ENCODE peak calls at places on chromosomes 4 and X, in eight cellular contexts. C, J, A, O, L, G, V and Q are unnamed samples.

GRCh38 chrX:17376381-17377046 is 1.5 kb downstream of the NHS start:
- DNase-seq in C (no peak), J (no peak), A (no peak), O (no peak), L (no peak), G (no peak), V (peak), Q (no peak)

GRCh38 chr4:106775636-106776035 is 260.5 kb downstream of the DKK2 start:
- DNase-seq in C (no peak), J (no peak), A (no peak), O (no peak), L (peak), G (no peak), V (no peak), Q (no peak)

GRCh38 chr4:182914357-182914756 is 2.8 kb downstream of the DCTD start:
- DNase-seq in C (no peak), J (no peak), A (no peak), O (no peak), L (no peak), G (no peak), V (no peak), Q (no peak)

GRCh38 chr4:69656653-69657158 is 3.7 kb upstream of the UGT2A1 start:
- DNase-seq in C (no peak), J (no peak), A (no peak), O (no peak), L (no peak), G (no peak), V (no peak), Q (no peak)

GRCh38 chrX:111470681-111471403 is 40.6 kb upstream of the SERTM2 start:
- DNase-seq in C (no peak), J (no peak), A (no peak), O (no peak), L (no peak), G (no peak), V (no peak), Q (peak)

GRCh38 chr4:658681-659667 is 15.1 kb downstream of the ATP5ME start:
- DNase-seq in C (no peak), J (no peak), A (no peak), O (no peak), L (no peak), G (no peak), V (no peak), Q (peak)

GRCh38 chr4:57282556-57283310 is 172.5 kb upstream of the IGFBP7 start:
- DNase-seq in C (no peak), J (no peak), A (no peak), O (no peak), L (no peak), G (no peak), V (no peak), Q (no peak)

GRCh38 chr4:37733230-37733904 is 47.2 kb upstream of the RELL1 start:
- DNase-seq in C (no peak), J (no peak), A (no peak), O (no peak), L (no peak), G (no peak), V (no peak), Q (no peak)

GRCh38 chr4:81923140-81923539 is 450.7 kb downstream of the HNRNPD start:
- DNase-seq in C (no peak), J (no peak), A (no peak), O (no peak), L (no peak), G (no peak), V (no peak), Q (no peak)

GRCh38 chrX:151713859-151714258 is 2.0 kb upstream of the FATE1 start:
- DNase-seq in C (peak), J (no peak), A (no peak), O (no peak), L (peak), G (no peak), V (peak), Q (peak)

GRCh38 chr4:53576676-53577372 is 14.5 kb downstream of the LNX1 start:
- DNase-seq in C (no peak), J (no peak), A (no peak), O (no peak), L (peak), G (no peak), V (peak), Q (no peak)

GRCh38 chrX:109635151-109635550 is 10.2 kb upstream of the KCNE5 start:
- DNase-seq in C (peak), J (no peak), A (no peak), O (no peak), L (peak), G (no peak), V (no peak), Q (no peak)

GRCh38 chr4:159267023-159267939 is 164.4 kb downstream of the RAPGEF2 start:
- DNase-seq in C (no peak), J (no peak), A (no peak), O (no peak), L (peak), G (no peak), V (no peak), Q (no peak)

GRCh38 chr4:119268466-119268865 is 53.5 kb downstream of the FABP2 start:
- DNase-seq in C (no peak), J (no peak), A (no peak), O (no peak), L (no peak), G (no peak), V (no peak), Q (no peak)

GRCh38 chrX:5113128-5113527 is 1115.5 kb downstream of the NLGN4X start:
- DNase-seq in C (peak), J (no peak), A (no peak), O (no peak), L (peak), G (no peak), V (peak), Q (no peak)

GRCh38 chr4:172698256-172698655 is 470.4 kb upstream of the GALNT7 start:
- DNase-seq in C (no peak), J (no peak), A (no peak), O (no peak), L (no peak), G (no peak), V (no peak), Q (no peak)

GRCh38 chrX:31038585-31039326 is 33.1 kb downstream of the FTHL17 start:
- DNase-seq in C (peak), J (no peak), A (no peak), O (no peak), L (peak), G (no peak), V (peak), Q (no peak)

GRCh38 chrX:1788300-1788911 is 173.5 kb downstream of the ASMT start:
- DNase-seq in C (no peak), J (no peak), A (no peak), O (no peak), L (no peak), G (no peak), V (no peak), Q (no peak)

GRCh38 chr4:101205878-101206277 is 141.4 kb downstream of the PPP3CA start:
- DNase-seq in C (no peak), J (no peak), A (peak), O (peak), L (peak), G (no peak), V (no peak), Q (no peak)

GRCh38 chr4:6472008-6472386 is 417 bp downstream of the PPP2R2C start:
- DNase-seq in C (no peak), J (no peak), A (no peak), O (no peak), L (no peak), G (no peak), V (peak), Q (peak)

GRCh38 chr4:155529197-155529596 is 137.5 kb upstream of the GUCY1A1 start:
- DNase-seq in C (no peak), J (no peak), A (no peak), O (no peak), L (peak), G (no peak), V (no peak), Q (no peak)

GRCh38 chr4:154490589-154491340 is 834 bp downstream of the DCHS2 start:
- DNase-seq in C (no peak), J (no peak), A (no peak), O (no peak), L (peak), G (no peak), V (no peak), Q (peak)

GRCh38 chrX:375181-376036 is 11.3 kb downstream of the PPP2R3B start:
- DNase-seq in C (no peak), J (no peak), A (no peak), O (no peak), L (no peak), G (no peak), V (no peak), Q (no peak)

GRCh38 chr4:38154251-38154650 is 194.1 kb downstream of the PTTG2 start:
- DNase-seq in C (no peak), J (no peak), A (no peak), O (no peak), L (no peak), G (no peak), V (no peak), Q (no peak)

GRCh38 chr4:120395746-120396145 is 329.1 kb upstream of the MAD2L1 start:
- DNase-seq in C (no peak), J (no peak), A (no peak), O (no peak), L (no peak), G (no peak), V (no peak), Q (no peak)

GRCh38 chr4:101693842-101694398 is 96.6 kb upstream of the BANK1 start:
- DNase-seq in C (no peak), J (no peak), A (no peak), O (no peak), L (no peak), G (no peak), V (no peak), Q (no peak)

GRCh38 chrX:70664726-70665125 is 220.1 kb downstream of the DLG3 start:
- DNase-seq in C (peak), J (no peak), A (no peak), O (no peak), L (peak), G (no peak), V (peak), Q (no peak)

GRCh38 chr4:29151584-29151983 is 1568.6 kb upstream of the PCDH7 start:
- DNase-seq in C (no peak), J (no peak), A (no peak), O (peak), L (peak), G (no peak), V (no peak), Q (no peak)

GRCh38 chr4:97432551-97432950 is 710.7 kb downstream of the STPG2 start:
- DNase-seq in C (no peak), J (no peak), A (no peak), O (no peak), L (no peak), G (no peak), V (no peak), Q (no peak)

GRCh38 chr4:188161167-188161566 is 21.9 kb downstream of the TRIML1 start:
- DNase-seq in C (no peak), J (no peak), A (no peak), O (no peak), L (no peak), G (no peak), V (no peak), Q (no peak)

GRCh38 chrX:87702795-87703194 is 185.2 kb downstream of the KLHL4 start:
- DNase-seq in C (no peak), J (no peak), A (no peak), O (no peak), L (no peak), G (no peak), V (no peak), Q (no peak)

GRCh38 chr4:110165382-110166285 is 32.8 kb downstream of the ELOVL6 start:
- DNase-seq in C (peak), J (no peak), A (peak), O (peak), L (peak), G (peak), V (no peak), Q (no peak)

GRCh38 chr4:4987656-4988055 is 31.6 kb downstream of the CYTL1 start:
- DNase-seq in C (no peak), J (no peak), A (no peak), O (no peak), L (no peak), G (no peak), V (no peak), Q (peak)

GRCh38 chrX:8345473-8345872 is 119.2 kb upstream of the VCX3B start:
- DNase-seq in C (no peak), J (no peak), A (no peak), O (no peak), L (no peak), G (no peak), V (no peak), Q (no peak)

GRCh38 chr4:26032572-26033320 is 118.7 kb downstream of the SMIM20 start:
- DNase-seq in C (no peak), J (no peak), A (no peak), O (peak), L (peak), G (no peak), V (peak), Q (no peak)

GRCh38 chrX:115232933-115233496 is 881 bp downstream of the LRCH2 start:
- DNase-seq in C (no peak), J (no peak), A (no peak), O (no peak), L (no peak), G (no peak), V (peak), Q (no peak)

GRCh38 chr4:186329372-186329771 is 63.4 kb downstream of the F11 start:
- DNase-seq in C (no peak), J (no peak), A (no peak), O (no peak), L (no peak), G (no peak), V (no peak), Q (no peak)

GRCh38 chrX:126670258-126670657 is 117.6 kb upstream of the DCAF12L1 start:
- DNase-seq in C (no peak), J (no peak), A (no peak), O (no peak), L (no peak), G (no peak), V (no peak), Q (no peak)